ENCODE peak calls at places on chromosomes 13 and 19, in six cellular contexts. M is A549, H is uterus, Y is tibial nerve, O is body of pancreas, T is sigmoid colon. E is an unnamed sample.

GRCh38 chr13:102846261-102847015 is 606 bp downstream of the ERCC5 start:
- DNase-seq in M (peak; percentile 21), H (peak; percentile 19), Y (no peak), O (peak; percentile 42), T (peak; percentile 73), E (peak; percentile 66)

GRCh38 chr19:44662686-44663085 is 8.6 kb upstream of the CEACAM19 start:
- DNase-seq in M (no peak), H (no peak), Y (no peak), O (no peak), T (no peak), E (no peak)

GRCh38 chr19:40623403-40624239 is 22.5 kb downstream of the LTBP4 start:
- DNase-seq in M (peak; percentile 86), H (peak; percentile 41), Y (no peak), O (no peak), T (no peak), E (no peak)

GRCh38 chr13:99909836-99910619 is 61.5 kb downstream of the ZIC5 start:
- DNase-seq in M (no peak), H (no peak), Y (no peak), O (peak; percentile 69), T (no peak), E (no peak)

GRCh38 chr13:109844396-109844795 is 58.0 kb upstream of the IRS2 start:
- DNase-seq in M (no peak), H (no peak), Y (no peak), O (no peak), T (peak; percentile 70), E (no peak)

GRCh38 chr19:41554902-41555301 is 21.1 kb upstream of the CEACAM21 start:
- DNase-seq in M (no peak), H (no peak), Y (no peak), O (no peak), T (no peak), E (no peak)

GRCh38 chr19:15297416-15298224 is 34.7 kb downstream of the BRD4 start:
- DNase-seq in M (peak; percentile 85), H (no peak), Y (no peak), O (peak; percentile 22), T (no peak), E (no peak)

GRCh38 chr19:17209126-17210036 is 5.8 kb upstream of the USE1 start:
- DNase-seq in M (peak; percentile 79), H (no peak), Y (no peak), O (no peak), T (no peak), E (no peak)

GRCh38 chr13:113514844-113515243 is 24.3 kb upstream of the DCUN1D2 start:
- DNase-seq in M (no peak), H (no peak), Y (no peak), O (no peak), T (no peak), E (no peak)

GRCh38 chr19:3129112-3129511 is 6.7 kb upstream of the GNA15 start:
- DNase-seq in M (peak; percentile 51), H (no peak), Y (no peak), O (no peak), T (no peak), E (no peak)

GRCh38 chr13:101627556-101627943 is 175.1 kb downstream of the ITGBL1 start:
- DNase-seq in M (peak; percentile 15), H (no peak), Y (no peak), O (no peak), T (no peak), E (no peak)

GRCh38 chr19:35155441-35155840 is 906 bp downstream of the FXYD5 start:
- DNase-seq in M (no peak), H (no peak), Y (no peak), O (no peak), T (no peak), E (no peak)

GRCh38 chr19:5126498-5127223 is 157.7 kb downstream of the KDM4B start:
- DNase-seq in M (no peak), H (no peak), Y (no peak), O (no peak), T (no peak), E (no peak)

GRCh38 chr19:5128251-5128931 is 159.5 kb downstream of the KDM4B start:
- DNase-seq in M (no peak), H (peak; percentile 67), Y (peak; percentile 39), O (peak; percentile 92), T (peak; percentile 85), E (peak; percentile 88)

GRCh38 chr19:5125797-5126497 is 157.0 kb downstream of the KDM4B start:
- DNase-seq in M (no peak), H (no peak), Y (no peak), O (no peak), T (no peak), E (no peak)

GRCh38 chr19:5128932-5129389 is 160.0 kb downstream of the KDM4B start:
- DNase-seq in M (no peak), H (peak; percentile 52), Y (no peak), O (peak; percentile 84), T (no peak), E (peak; percentile 45)

DNA sequence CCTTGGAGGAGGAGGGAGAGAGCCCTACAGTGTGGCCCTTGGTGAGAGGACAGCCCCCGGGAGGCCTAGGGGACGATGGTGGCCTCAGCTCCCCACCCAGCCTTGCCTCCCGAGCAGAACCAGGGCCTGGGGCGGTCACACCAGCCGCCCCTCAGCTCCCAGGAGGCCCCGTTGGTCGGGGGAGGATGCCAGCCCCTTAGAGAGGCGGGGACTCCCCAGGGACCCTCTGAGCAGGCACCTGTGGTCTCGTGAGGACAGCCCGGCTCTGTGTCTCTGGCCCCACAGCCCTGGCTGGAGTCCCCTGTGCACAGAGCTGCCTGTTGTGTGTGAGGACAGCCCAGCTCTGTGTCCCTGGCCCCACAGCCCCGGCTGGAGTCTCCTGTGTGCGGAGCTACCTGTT is 158.8 kb downstream of the KDM4B start:
- DNase-seq in M (no peak), H (no peak), Y (no peak), O (no peak), T (no peak), E (no peak)
- H3K27ac ChIP-seq in M (no peak overlapping the region), H (peak overlapping the region; percentile 53), Y (peak overlapping the region; percentile 70), O (peak overlapping the region; percentile 87), T (peak overlapping the region; percentile 47), E (peak overlapping the region; percentile 59)

GRCh38 chr19:13983213-13983889 is 22.8 kb downstream of the RFX1 start:
- DNase-seq in M (no peak), H (no peak), Y (no peak), O (no peak), T (no peak), E (no peak)
- H3K4me1 ChIP-seq in M (no peaks in the 10 kb centered on the region), H (peaks cover 6% of the 10 kb centered on the region), Y (peaks cover 46% of the 10 kb centered on the region), O (peaks cover 18% of the 10 kb centered on the region), T (peaks cover 33% of the 10 kb centered on the region), E (peaks cover 21% of the 10 kb centered on the region)

GRCh38 chr19:10135551-10136334 is 16.0 kb upstream of the EIF3G start:
- DNase-seq in M (no peak), H (no peak), Y (no peak), O (no peak), T (no peak), E (no peak)
- TF ChIP-seq POLR2A in M (no peak), H (no peak), Y (no peak), O (no peak), T (no peak), E (no peak)

DNA sequence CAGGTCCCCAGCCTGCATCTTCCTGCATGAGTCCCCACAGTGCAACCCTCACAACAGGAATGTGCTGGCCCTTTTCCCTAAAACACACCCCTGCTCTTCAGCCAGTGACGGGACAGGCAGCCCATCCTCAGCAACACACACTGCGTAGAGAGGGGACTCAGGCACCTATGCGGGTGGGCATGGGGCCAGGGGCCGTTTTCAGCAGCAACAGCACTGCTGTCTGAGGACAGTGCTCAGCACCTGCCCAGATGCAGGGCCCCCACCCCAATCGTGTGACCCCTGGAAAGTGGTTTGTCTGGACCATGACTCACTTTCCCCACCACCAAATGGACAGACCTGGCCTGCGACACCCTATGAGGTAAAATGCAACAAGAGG is 28.0 kb upstream of the ISYNA1 start:
- DNase-seq in M (no peak), H (no peak), Y (no peak), O (no peak), T (peak; percentile 69), E (no peak)
- H3K27ac ChIP-seq in M (no peak overlapping the region), H (peak overlapping the region; percentile 59), Y (peak overlapping the region; percentile 85), O (peak overlapping the region; percentile 75), T (peak overlapping the region; percentile 89), E (peak overlapping the region; percentile 89)

DNA sequence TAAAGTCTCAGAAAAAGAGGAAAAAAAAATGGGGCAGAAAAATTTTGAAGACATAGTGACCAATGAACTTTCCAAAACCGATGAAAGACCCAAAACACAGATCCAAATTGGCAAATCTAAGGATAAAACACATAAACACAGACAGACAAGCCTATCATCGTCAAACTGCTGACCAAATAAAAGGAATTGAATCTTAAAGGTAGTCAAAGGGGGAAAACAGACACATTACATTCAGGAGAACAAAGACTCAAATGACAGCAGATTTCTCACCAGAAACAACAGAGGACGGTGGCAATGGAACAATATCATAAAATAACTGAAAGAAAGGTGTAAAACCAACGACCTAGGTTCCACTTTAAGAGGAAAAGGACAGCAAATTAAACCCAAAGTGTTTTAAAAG is 10.2 kb downstream of the RBM26 start:
- DNase-seq in M (no peak), H (no peak), Y (no peak), O (no peak), T (no peak), E (no peak)
- H3K4me1 ChIP-seq in M (no peaks in the 10 kb centered on the region), H (no peaks in the 10 kb centered on the region), Y (peaks cover 49% of the 10 kb centered on the region), O (peaks cover 40% of the 10 kb centered on the region), T (peaks cover 25% of the 10 kb centered on the region), E (peaks cover 48% of the 10 kb centered on the region)

DNA sequence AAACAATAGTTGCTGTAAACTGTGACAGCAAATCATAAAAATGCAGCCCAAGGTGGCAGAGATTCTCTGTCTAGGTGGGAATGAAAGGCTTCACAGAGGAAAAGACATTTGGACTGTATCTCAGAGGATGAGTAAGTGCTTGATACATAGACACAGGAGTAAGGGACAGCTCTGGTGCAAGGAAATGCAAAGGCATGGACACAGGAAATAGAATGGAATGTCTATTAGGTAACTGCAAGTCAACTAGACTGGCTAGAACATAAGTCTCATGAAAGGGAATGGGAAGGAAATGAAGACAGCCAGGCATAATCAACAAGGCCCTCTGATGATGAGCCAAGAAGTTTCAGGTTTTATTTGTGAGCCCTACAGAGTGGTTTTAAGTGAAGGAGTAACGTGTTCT is 321.7 kb downstream of the SUCLA2 start:
- DNase-seq in M (no peak), H (no peak), Y (no peak), O (no peak), T (no peak), E (no peak)
- TF ChIP-seq POLR2A in M (no peak), H (no peak), Y (no peak), O (no peak), T (no peak), E (no peak)